ENCODE peak calls at places on chromosomes 4 and X, in four cellular contexts. One of them, this sample, is unnamed.

GRCh38 chr4:182697094-182697493 is 220.1 kb downstream of the DCTD start:
- DNase-seq in IMR-90: no peak
- DNase-seq in foreskin fibroblast: no peak
- DNase-seq in neural progenitor cell: peak; percentile 61
- DNase-seq in this sample: no peak

GRCh38 chr4:126807132-126807531 is 825.6 kb upstream of the INTU start:
- DNase-seq in IMR-90: peak; percentile 4
- DNase-seq in foreskin fibroblast: peak; percentile 77
- DNase-seq in neural progenitor cell: peak; percentile 4
- DNase-seq in this sample: no peak

GRCh38 chr4:125010776-125011503 is 298.4 kb upstream of the ANKRD50 start:
- DNase-seq in IMR-90: peak; percentile 29
- DNase-seq in foreskin fibroblast: peak; percentile 2
- DNase-seq in neural progenitor cell: peak; percentile 7
- DNase-seq in this sample: no peak

GRCh38 chr4:122665148-122665547 is 44.3 kb upstream of the IL21 start:
- DNase-seq in IMR-90: no peak
- DNase-seq in foreskin fibroblast: peak; percentile 63
- DNase-seq in neural progenitor cell: no peak
- DNase-seq in this sample: peak; percentile 59

GRCh38 chrX:13764284-13764683 is 29.7 kb downstream of the OFD1 start:
- DNase-seq in IMR-90: no peak
- DNase-seq in foreskin fibroblast: no peak
- DNase-seq in neural progenitor cell: peak; percentile 52
- DNase-seq in this sample: no peak

GRCh38 chr4:105805501-105806120 is 89.7 kb upstream of the NPNT start:
- DNase-seq in IMR-90: no peak
- DNase-seq in foreskin fibroblast: no peak
- DNase-seq in neural progenitor cell: no peak
- DNase-seq in this sample: no peak

GRCh38 chr4:47490550-47490949 is 5.5 kb downstream of the ATP10D start:
- DNase-seq in IMR-90: no peak
- DNase-seq in foreskin fibroblast: no peak
- DNase-seq in neural progenitor cell: peak; percentile 50
- DNase-seq in this sample: no peak

GRCh38 chrX:10579018-10579752 is 41.2 kb downstream of the MID1 start:
- DNase-seq in IMR-90: peak; percentile 78
- DNase-seq in foreskin fibroblast: peak; percentile 54
- DNase-seq in neural progenitor cell: no peak
- DNase-seq in this sample: peak; percentile 65

GRCh38 chr4:72449705-72450104 is 119.3 kb downstream of the ADAMTS3 start:
- DNase-seq in IMR-90: peak; percentile 10
- DNase-seq in foreskin fibroblast: peak; percentile 9
- DNase-seq in neural progenitor cell: no peak
- DNase-seq in this sample: no peak

GRCh38 chrX:86146102-86146501 is 2.1 kb upstream of the DACH2 start:
- DNase-seq in IMR-90: no peak
- DNase-seq in foreskin fibroblast: no peak
- DNase-seq in neural progenitor cell: no peak
- DNase-seq in this sample: no peak

GRCh38 chr4:122588453-122589238 is 32.2 kb downstream of the IL21 start:
- DNase-seq in IMR-90: peak; percentile 91
- DNase-seq in foreskin fibroblast: peak; percentile 73
- DNase-seq in neural progenitor cell: no peak
- DNase-seq in this sample: no peak

GRCh38 chrX:67720344-67720743 is 176.5 kb downstream of the AR start:
- DNase-seq in IMR-90: no peak
- DNase-seq in foreskin fibroblast: no peak
- DNase-seq in neural progenitor cell: no peak
- DNase-seq in this sample: no peak

GRCh38 chrX:32448320-32448719 is 763.0 kb downstream of the DMD start:
- DNase-seq in IMR-90: no peak
- DNase-seq in foreskin fibroblast: no peak
- DNase-seq in neural progenitor cell: no peak
- DNase-seq in this sample: no peak
- H3K4me3 ChIP-seq in IMR-90: no peak overlapping the region
- H3K4me3 ChIP-seq in foreskin fibroblast: no peak overlapping the region
- H3K4me3 ChIP-seq in neural progenitor cell: no peak overlapping the region
- H3K4me3 ChIP-seq in this sample: no peak overlapping the region

GRCh38 chrX:119618439-119618838 is 12.2 kb upstream of the NKRF start:
- DNase-seq in IMR-90: no peak
- DNase-seq in foreskin fibroblast: no peak
- DNase-seq in neural progenitor cell: no peak
- DNase-seq in this sample: no peak
- H3K4me3 ChIP-seq in IMR-90: no peak overlapping the region
- H3K4me3 ChIP-seq in foreskin fibroblast: no peak overlapping the region
- H3K4me3 ChIP-seq in neural progenitor cell: no peak overlapping the region
- H3K4me3 ChIP-seq in this sample: no peak overlapping the region

GRCh38 chrX:137569470-137569891 is 3.6 kb downstream of the ZIC3 start:
- DNase-seq in IMR-90: no peak
- DNase-seq in foreskin fibroblast: no peak
- DNase-seq in neural progenitor cell: no peak
- DNase-seq in this sample: no peak

GRCh38 chrX:137568741-137569469 is 3.0 kb downstream of the ZIC3 start:
- DNase-seq in IMR-90: no peak
- DNase-seq in foreskin fibroblast: no peak
- DNase-seq in neural progenitor cell: peak; percentile 55
- DNase-seq in this sample: no peak

GRCh38 chrX:137565921-137566745 is at the start of gene ZIC3:
- DNase-seq in IMR-90: no peak
- DNase-seq in foreskin fibroblast: peak; percentile 6
- DNase-seq in neural progenitor cell: peak; percentile 88
- DNase-seq in this sample: no peak

GRCh38 chrX:137566746-137567473 is 983 bp downstream of the ZIC3 start:
- DNase-seq in IMR-90: no peak
- DNase-seq in foreskin fibroblast: no peak
- DNase-seq in neural progenitor cell: peak; percentile 35
- DNase-seq in this sample: no peak

GRCh38 chrX:137567474-137568232 is 1.7 kb downstream of the ZIC3 start:
- DNase-seq in IMR-90: no peak
- DNase-seq in foreskin fibroblast: no peak
- DNase-seq in neural progenitor cell: peak; percentile 49
- DNase-seq in this sample: no peak
- H3K4me3 ChIP-seq in IMR-90: no peak overlapping the region
- H3K4me3 ChIP-seq in foreskin fibroblast: no peak overlapping the region
- H3K4me3 ChIP-seq in neural progenitor cell: peak overlapping the region; percentile 65
- H3K4me3 ChIP-seq in this sample: no peak overlapping the region

GRCh38 chr4:6778435-6778834 is 4.1 kb upstream of the KIAA0232 start:
- DNase-seq in IMR-90: no peak
- DNase-seq in foreskin fibroblast: no peak
- DNase-seq in neural progenitor cell: no peak
- DNase-seq in this sample: no peak

GRCh38 chr4:6777636-6778281 is 4.8 kb upstream of the KIAA0232 start:
- DNase-seq in IMR-90: no peak
- DNase-seq in foreskin fibroblast: no peak
- DNase-seq in neural progenitor cell: no peak
- DNase-seq in this sample: no peak

GRCh38 chr4:6781113-6781512 is 1.4 kb upstream of the KIAA0232 start:
- DNase-seq in IMR-90: no peak
- DNase-seq in foreskin fibroblast: no peak
- DNase-seq in neural progenitor cell: no peak
- DNase-seq in this sample: no peak

GRCh38 chr4:6781561-6781960 is 966 bp upstream of the KIAA0232 start:
- DNase-seq in IMR-90: no peak
- DNase-seq in foreskin fibroblast: no peak
- DNase-seq in neural progenitor cell: no peak
- DNase-seq in this sample: no peak

GRCh38 chr4:6779667-6780565 is 2.6 kb upstream of the KIAA0232 start:
- DNase-seq in IMR-90: peak; percentile 40
- DNase-seq in foreskin fibroblast: peak; percentile 55
- DNase-seq in neural progenitor cell: peak; percentile 72
- DNase-seq in this sample: peak; percentile 46
- H3K4me3 ChIP-seq in IMR-90: no peak overlapping the region
- H3K4me3 ChIP-seq in foreskin fibroblast: no peak overlapping the region
- H3K4me3 ChIP-seq in neural progenitor cell: no peak overlapping the region
- H3K4me3 ChIP-seq in this sample: no peak overlapping the region

GRCh38 chrX:103099706-103100105 is 6.8 kb upstream of the NXF3 start:
- DNase-seq in IMR-90: no peak
- DNase-seq in foreskin fibroblast: no peak
- DNase-seq in neural progenitor cell: no peak
- DNase-seq in this sample: no peak

GRCh38 chrX:103101280-103102042 is 8.5 kb upstream of the NXF3 start:
- DNase-seq in IMR-90: no peak
- DNase-seq in foreskin fibroblast: no peak
- DNase-seq in neural progenitor cell: peak; percentile 54
- DNase-seq in this sample: no peak

GRCh38 chrX:103098488-103098887 is 5.5 kb upstream of the NXF3 start:
- DNase-seq in IMR-90: no peak
- DNase-seq in foreskin fibroblast: no peak
- DNase-seq in neural progenitor cell: no peak
- DNase-seq in this sample: no peak

DNA sequence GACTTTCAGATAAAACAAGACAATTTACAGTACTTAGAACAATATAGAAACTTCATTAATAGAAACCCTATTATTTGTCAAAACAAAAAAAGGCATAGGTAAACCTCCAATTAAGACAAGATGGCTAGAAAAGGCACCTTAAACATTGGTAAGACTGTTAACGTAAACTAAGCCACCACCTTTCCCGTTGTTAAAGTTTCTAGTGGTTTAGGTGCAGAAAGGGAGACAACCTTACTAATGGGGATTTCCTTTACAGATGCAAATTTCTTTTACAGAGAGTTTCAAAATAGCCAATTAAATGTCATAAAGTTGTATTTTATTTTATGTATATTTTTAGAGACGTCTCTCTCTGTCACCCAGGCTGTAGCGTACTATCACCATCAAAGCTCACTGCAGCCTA is 7.5 kb upstream of the NXF3 start:
- DNase-seq in IMR-90: no peak
- DNase-seq in foreskin fibroblast: no peak
- DNase-seq in neural progenitor cell: no peak
- DNase-seq in this sample: no peak
- H3K4me3 ChIP-seq in IMR-90: no peak overlapping the region
- H3K4me3 ChIP-seq in foreskin fibroblast: no peak overlapping the region
- H3K4me3 ChIP-seq in neural progenitor cell: no peak overlapping the region
- H3K4me3 ChIP-seq in this sample: no peak overlapping the region